ENCODE peak calls at places on chromosome 9, in six cellular contexts. M is stimulated activated CD4-positive, alpha-beta T cell treated with anti-CD3 and anti-CD28 coated beads, TNF-alpha, amount 100 ng/mL, for 4 hours; Y is HTR-8/SVneo; K is CD4-positive, alpha-beta memory T cell; F is KG1; N is head of caudate nucleus. U is an unnamed sample.
A peak's percentile ranks its signal among the peaks of the same experiment; 100 is the strongest.

GRCh38 chr9:111163738-111164399 is 125.6 kb upstream of the LPAR1 start:
- DNase-seq in F (no peak), N (no peak), M (no peak), Y (no peak), K (no peak), U (no peak)

GRCh38 chr9:33750307-33750838 is 45.0 kb upstream of the PRSS3 start:
- DNase-seq in N (no peak), F (no peak), M (no peak), K (no peak), Y (no peak), U (no peak)

GRCh38 chr9:126033956-126034355 is 286.8 kb downstream of the PBX3 start:
- DNase-seq in N (no peak), F (no peak), M (no peak), Y (no peak), K (no peak), U (no peak)

GRCh38 chr9:100098887-100099721 is at the start of the genes ERP44 and INVS:
- DNase-seq in F (peak; percentile 93), M (peak; percentile 93), Y (peak; percentile 88), K (peak; percentile 99), N (peak; percentile 100), U (peak; percentile 95)

GRCh38 chr9:26500471-26500870 is 392.1 kb downstream of the CAAP1 start:
- DNase-seq in Y (no peak), N (no peak), F (no peak), K (no peak), M (no peak), U (no peak)

GRCh38 chr9:91155181-91155580 is 206.5 kb downstream of the AUH start:
- DNase-seq in K (no peak), Y (no peak), N (no peak), M (no peak), F (no peak), U (no peak)

GRCh38 chr9:12716823-12717222 is 23.6 kb downstream of the TYRP1 start:
- DNase-seq in M (no peak), N (no peak), K (no peak), F (no peak), Y (no peak), U (no peak)

GRCh38 chr9:4970970-4971641 is 14.0 kb upstream of the JAK2 start:
- DNase-seq in F (no peak), K (peak; percentile 59), M (peak; percentile 54), N (no peak), Y (no peak), U (no peak)

GRCh38 chr9:89077519-89077918 is 86.3 kb downstream of the S1PR3 start:
- DNase-seq in M (no peak), Y (no peak), N (no peak), F (no peak), K (no peak), U (no peak)

GRCh38 chr9:112355305-112355953 is 22.0 kb upstream of the PTBP3 start:
- DNase-seq in M (no peak), Y (no peak), N (no peak), F (no peak), K (no peak), U (no peak)

GRCh38 chr9:126545116-126545515 is 68.6 kb upstream of the LMX1B start:
- DNase-seq in Y (no peak), N (no peak), M (no peak), F (no peak), K (no peak), U (no peak)

GRCh38 chr9:70012569-70012968 is 31.1 kb upstream of the MAMDC2 start:
- DNase-seq in M (no peak), Y (no peak), K (no peak), F (no peak), N (no peak), U (no peak)

GRCh38 chr9:100277166-100277979 is 75.4 kb downstream of the TEX10 start:
- DNase-seq in N (no peak), M (no peak), K (no peak), F (no peak), Y (no peak), U (no peak)

GRCh38 chr9:110429453-110429852 is 91.8 kb upstream of the TXNDC8 start:
- DNase-seq in Y (no peak), M (no peak), F (no peak), N (no peak), K (no peak), U (no peak)

GRCh38 chr9:77952641-77953341 is 78.8 kb downstream of the GNAQ start:
- DNase-seq in M (no peak), K (no peak), F (no peak), N (no peak), Y (no peak), U (no peak)